ENCODE peak calls at places on chromosome 21, in ten cellular contexts. B is prostate gland, M is Panc1, V is fibroblast of the aortic adventitia, H is astrocyte of the spinal cord, W is stomach, P is IMR-90, D is MM.1S, S is endothelial cell, Y is retinal pigment epithelial cell. L is an unnamed sample.

GRCh38 chr21:42678118-42678430 is 24.7 kb downstream of the PDE9A start:
- DNase-seq in B (no peak), M (no peak), V (no peak), H (no peak), W (no peak), P (no peak), D (no peak), S (no peak), Y (no peak), L (no peak)

GRCh38 chr21:14321042-14321441 is 61.9 kb downstream of the HSPA13 start:
- DNase-seq in B (no peak), M (no peak), V (no peak), H (peak), W (no peak), P (peak), D (no peak), S (no peak), Y (no peak), L (no peak)

GRCh38 chr21:35840197-35840799 is 220.0 kb downstream of the SETD4 start:
- DNase-seq in B (peak), M (peak), V (peak), H (peak), W (peak), P (peak), D (peak), S (peak), Y (peak), L (peak)

GRCh38 chr21:15976807-15977206 is 247.0 kb downstream of the USP25 start:
- DNase-seq in B (no peak), M (no peak), V (no peak), H (no peak), W (no peak), P (no peak), D (no peak), S (peak), Y (no peak), L (no peak)

GRCh38 chr21:15433091-15433490 is 296.7 kb upstream of the USP25 start:
- DNase-seq in B (no peak), M (no peak), V (no peak), H (peak), W (no peak), P (no peak), D (no peak), S (no peak), Y (no peak), L (no peak)

GRCh38 chr21:14693997-14694396 is 147.9 kb upstream of the SAMSN1 start:
- DNase-seq in B (no peak), M (no peak), V (no peak), H (no peak), W (no peak), P (no peak), D (no peak), S (no peak), Y (no peak), L (no peak)

GRCh38 chr21:43269461-43269860 is 100.7 kb downstream of the CRYAA start:
- DNase-seq in B (no peak), M (no peak), V (no peak), H (no peak), W (no peak), P (no peak), D (no peak), S (peak), Y (no peak), L (no peak)

GRCh38 chr21:45548711-45549491 is 6.7 kb upstream of the SLC19A1 start:
- DNase-seq in B (no peak), M (no peak), V (no peak), H (no peak), W (no peak), P (no peak), D (no peak), S (no peak), Y (no peak), L (no peak)

GRCh38 chr21:45330075-45330781 is 42.5 kb upstream of the POFUT2 start:
- DNase-seq in B (no peak), M (no peak), V (peak), H (peak), W (no peak), P (peak), D (no peak), S (no peak), Y (no peak), L (no peak)

GRCh38 chr21:14076143-14076806 is 134.5 kb downstream of the LIPI start:
- DNase-seq in B (no peak), M (no peak), V (no peak), H (no peak), W (no peak), P (no peak), D (no peak), S (no peak), Y (no peak), L (no peak)

GRCh38 chr21:39208624-39209333 is 25.5 kb upstream of the PSMG1 start:
- DNase-seq in B (no peak), M (no peak), V (peak), H (no peak), W (no peak), P (peak), D (no peak), S (no peak), Y (no peak), L (no peak)

GRCh38 chr21:44300262-44300959 is 558 bp downstream of the PFKL start:
- DNase-seq in B (peak), M (no peak), V (peak), H (peak), W (peak), P (peak), D (peak), S (peak), Y (no peak), L (no peak)

GRCh38 chr21:44398499-44398898 is 45.1 kb downstream of the TRPM2 start:
- DNase-seq in B (no peak), M (no peak), V (no peak), H (no peak), W (no peak), P (no peak), D (no peak), S (no peak), Y (no peak), L (no peak)

GRCh38 chr21:35933466-35933865 is 126.9 kb downstream of the SETD4 start:
- DNase-seq in B (no peak), M (no peak), V (peak), H (peak), W (no peak), P (peak), D (no peak), S (no peak), Y (peak), L (peak)

GRCh38 chr21:39022901-39023693 is 160.2 kb downstream of the PSMG1 start:
- DNase-seq in B (no peak), M (no peak), V (peak), H (no peak), W (no peak), P (peak), D (no peak), S (no peak), Y (peak), L (no peak)

GRCh38 chr21:24844672-24845071 is 762.6 kb downstream of the MRPL39 start:
- DNase-seq in B (no peak), M (no peak), V (no peak), H (no peak), W (no peak), P (peak), D (no peak), S (no peak), Y (no peak), L (no peak)

GRCh38 chr21:45086342-45086958 is 12.1 kb downstream of the ADARB1 start:
- DNase-seq in B (no peak), M (no peak), V (no peak), H (no peak), W (no peak), P (no peak), D (no peak), S (no peak), Y (no peak), L (no peak)

GRCh38 chr21:35212393-35213127 is 163.5 kb upstream of the RUNX1 start:
- DNase-seq in B (no peak), M (no peak), V (no peak), H (peak), W (no peak), P (peak), D (no peak), S (no peak), Y (peak), L (no peak)

GRCh38 chr21:34807146-34807880 is 138.5 kb downstream of the CLIC6 start:
- DNase-seq in B (no peak), M (peak), V (peak), H (peak), W (no peak), P (peak), D (no peak), S (no peak), Y (peak), L (peak)

GRCh38 chr21:34707876-34708325 is 39.1 kb downstream of the CLIC6 start:
- DNase-seq in B (no peak), M (no peak), V (no peak), H (no peak), W (no peak), P (no peak), D (peak), S (no peak), Y (no peak), L (no peak)

GRCh38 chr21:35232545-35233176 is 183.6 kb upstream of the RUNX1 start:
- DNase-seq in B (no peak), M (peak), V (peak), H (peak), W (peak), P (peak), D (no peak), S (no peak), Y (peak), L (no peak)

GRCh38 chr21:38433516-38433915 is 64.8 kb downstream of the ERG start:
- DNase-seq in B (no peak), M (no peak), V (no peak), H (peak), W (no peak), P (no peak), D (no peak), S (no peak), Y (no peak), L (no peak)

GRCh38 chr21:37006521-37007291 is at the start of gene RIPPLY3:
- DNase-seq in B (no peak), M (no peak), V (peak), H (peak), W (no peak), P (no peak), D (no peak), S (peak), Y (no peak), L (no peak)

GRCh38 chr21:39020751-39021474 is 162.3 kb downstream of the PSMG1 start:
- DNase-seq in B (no peak), M (no peak), V (peak), H (no peak), W (no peak), P (peak), D (no peak), S (peak), Y (peak), L (no peak)

GRCh38 chr21:17139696-17140095 is 373.1 kb upstream of the CXADR start:
- DNase-seq in B (no peak), M (no peak), V (peak), H (no peak), W (no peak), P (no peak), D (peak), S (no peak), Y (no peak), L (no peak)

GRCh38 chr21:36155603-36156338 is 853 bp upstream of the DOP1B start:
- DNase-seq in B (peak), M (no peak), V (no peak), H (no peak), W (peak), P (no peak), D (no peak), S (no peak), Y (no peak), L (no peak)

GRCh38 chr21:45249626-45250025 is 38.1 kb downstream of the POFUT2 start:
- DNase-seq in B (no peak), M (no peak), V (no peak), H (no peak), W (no peak), P (no peak), D (no peak), S (no peak), Y (no peak), L (no peak)

GRCh38 chr21:43333301-43334062 is 93.4 kb downstream of the SIK1 start:
- DNase-seq in B (peak), M (no peak), V (peak), H (peak), W (peak), P (peak), D (no peak), S (peak), Y (peak), L (peak)

GRCh38 chr21:34589511-34590282 is 25.2 kb downstream of the RCAN1 start:
- DNase-seq in B (no peak), M (no peak), V (no peak), H (no peak), W (no peak), P (no peak), D (no peak), S (no peak), Y (no peak), L (no peak)

GRCh38 chr21:33478182-33478581 is 1.6 kb downstream of the TMEM50B start:
- DNase-seq in B (no peak), M (no peak), V (no peak), H (no peak), W (no peak), P (no peak), D (no peak), S (no peak), Y (no peak), L (no peak)

GRCh38 chr21:45869121-45870007 is 112.2 kb upstream of the COL6A1 start:
- DNase-seq in B (no peak), M (no peak), V (peak), H (peak), W (peak), P (peak), D (no peak), S (no peak), Y (no peak), L (peak)

GRCh38 chr21:16912075-16912474 is 600.8 kb upstream of the CXADR start:
- DNase-seq in B (no peak), M (no peak), V (peak), H (peak), W (no peak), P (peak), D (no peak), S (no peak), Y (peak), L (no peak)

DNA sequence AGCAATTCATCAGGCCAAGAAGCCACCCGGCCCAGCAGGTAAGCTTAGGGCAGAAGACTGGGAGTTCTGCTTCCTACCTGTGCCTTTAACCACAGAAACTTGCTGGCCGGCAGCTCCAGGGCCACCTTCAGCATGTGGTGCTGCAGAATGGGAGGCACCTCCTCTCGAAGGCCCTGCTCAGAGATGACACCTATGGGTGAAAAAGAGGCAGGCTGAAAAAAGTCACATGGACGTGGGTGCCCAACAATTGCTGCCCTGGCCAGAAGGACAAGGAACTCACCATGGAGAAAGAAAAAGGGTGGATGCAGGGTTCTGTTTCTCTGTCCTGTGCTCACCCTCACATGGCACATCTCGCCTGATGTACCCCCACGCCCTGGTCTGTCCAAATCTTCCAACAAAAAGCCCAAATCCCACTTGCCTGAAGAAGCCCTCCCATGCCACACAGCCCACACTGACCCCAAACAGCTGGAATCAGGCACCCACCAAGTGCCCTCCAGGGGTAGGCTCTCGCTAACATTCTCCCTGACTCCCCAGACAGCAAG is 33.0 kb downstream of the URB1 start:
- DNase-seq in B (no peak), M (no peak), V (no peak), H (no peak), W (no peak), P (no peak), D (peak), S (no peak), Y (no peak), L (no peak)
- TF ChIP-seq CTCF in B (no peak), M (no peak), V (peak), H (peak), W (no peak), P (peak), D (peak), S (no peak), Y (peak), L (peak)

DNA sequence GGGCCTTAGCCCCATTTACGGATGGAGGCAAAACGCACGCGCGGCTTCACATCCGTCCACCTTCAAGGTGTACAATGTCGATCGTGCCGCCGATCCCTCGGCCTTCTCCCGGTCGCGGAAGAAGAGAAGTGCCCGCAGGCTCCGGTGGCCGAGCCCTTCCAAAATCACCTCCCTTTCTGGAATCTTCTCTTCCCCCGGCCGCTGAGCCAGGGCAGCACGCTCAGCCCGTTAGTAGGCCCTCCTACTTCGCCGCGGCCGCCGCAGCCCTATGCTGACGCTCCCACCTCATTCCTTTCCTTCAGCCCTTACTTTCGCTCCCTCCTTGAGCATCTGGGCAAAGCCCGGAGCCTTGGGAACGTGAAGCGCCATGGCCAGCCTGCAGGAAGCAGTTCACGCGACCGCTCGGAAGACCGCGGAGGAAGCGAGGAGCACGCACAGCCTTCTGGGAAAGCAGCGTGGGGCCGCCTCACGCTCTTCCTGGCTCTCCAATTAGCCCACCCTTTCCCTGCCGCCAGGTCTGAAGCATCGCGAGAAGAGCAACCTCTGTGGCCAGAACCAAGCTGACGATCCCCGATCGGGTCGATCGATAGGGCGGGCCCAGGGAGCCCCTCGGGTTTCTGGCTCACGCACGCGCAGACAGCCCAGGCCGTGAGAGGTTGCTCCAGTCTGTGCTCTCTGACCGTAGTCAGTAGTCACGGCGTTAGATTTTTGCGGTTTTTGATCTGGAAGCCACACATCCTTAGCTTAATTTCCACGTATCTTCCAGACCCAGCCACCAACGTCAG is at the start of gene CCT8:
- DNase-seq in B (peak), M (peak), V (peak), H (peak), W (peak), P (peak), D (peak), S (peak), Y (peak), L (peak)
- TF ChIP-seq CTCF in B (no peak), M (no peak), V (no peak), H (no peak), W (no peak), P (no peak), D (no peak), S (no peak), Y (no peak), L (no peak)

GRCh38 chr21:32094792-32095191 is 184.1 kb downstream of the MIS18A start:
- DNase-seq in B (no peak), M (no peak), V (peak), H (no peak), W (no peak), P (peak), D (no peak), S (no peak), Y (no peak), L (no peak)

GRCh38 chr21:32101206-32101763 is 177.6 kb downstream of the MIS18A start:
- DNase-seq in B (no peak), M (no peak), V (no peak), H (no peak), W (no peak), P (no peak), D (no peak), S (no peak), Y (no peak), L (no peak)

GRCh38 chr21:32099812-32100416 is 178.9 kb downstream of the MIS18A start:
- DNase-seq in B (no peak), M (no peak), V (no peak), H (no peak), W (no peak), P (peak), D (no peak), S (no peak), Y (no peak), L (no peak)

GRCh38 chr21:32093758-32094463 is 184.9 kb downstream of the MIS18A start:
- DNase-seq in B (no peak), M (no peak), V (no peak), H (no peak), W (no peak), P (no peak), D (no peak), S (no peak), Y (no peak), L (no peak)

DNA sequence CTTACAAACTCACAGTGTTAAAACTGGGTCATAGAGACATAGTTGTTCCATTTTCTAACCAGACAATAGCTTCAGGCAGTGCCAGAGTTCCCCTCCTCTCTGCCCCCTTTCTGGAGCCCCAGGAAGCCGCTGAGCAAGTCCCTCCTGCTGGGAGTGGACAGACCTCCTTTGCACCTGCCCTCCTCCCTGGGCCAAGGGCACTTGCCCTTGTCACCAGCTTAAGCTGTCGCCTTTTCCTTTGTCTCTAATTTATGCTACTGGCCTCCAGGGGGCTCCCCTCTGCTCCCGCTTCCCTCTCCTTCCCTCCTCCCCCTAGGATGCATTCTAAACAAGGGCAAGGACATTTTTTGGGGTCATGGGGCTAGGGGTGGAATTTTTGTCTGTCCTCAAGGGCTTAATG is 182.4 kb downstream of the MIS18A start:
- DNase-seq in B (no peak), M (no peak), V (peak), H (no peak), W (no peak), P (no peak), D (peak), S (peak), Y (no peak), L (no peak)
- TF ChIP-seq CTCF in B (no peak), M (peak), V (peak), H (peak), W (no peak), P (peak), D (peak), S (peak), Y (peak), L (peak)

DNA sequence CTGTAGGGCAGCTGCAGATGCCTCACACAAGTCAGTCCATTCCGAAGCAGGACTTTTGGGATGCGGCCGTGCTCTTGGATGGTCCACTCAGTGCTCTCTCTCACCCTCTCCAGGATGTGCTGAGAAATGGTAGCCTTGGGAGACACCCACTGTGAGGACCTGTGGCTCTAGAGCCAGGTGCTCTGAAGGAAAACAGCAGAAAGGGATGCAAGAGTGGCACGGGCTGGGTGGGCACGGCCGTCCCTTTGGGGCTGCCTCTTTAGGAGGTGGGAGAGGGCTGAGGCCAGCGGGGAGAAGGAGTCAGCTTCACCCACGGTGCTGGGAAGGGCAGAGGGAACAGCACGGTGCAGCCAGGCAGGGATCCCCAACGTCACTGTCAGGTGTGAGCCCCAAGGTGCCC is 106.1 kb downstream of the RIPK4 start:
- DNase-seq in B (no peak), M (no peak), V (no peak), H (no peak), W (no peak), P (no peak), D (no peak), S (no peak), Y (no peak), L (no peak)
- TF ChIP-seq CTCF in B (no peak), M (no peak), V (no peak), H (no peak), W (no peak), P (no peak), D (no peak), S (no peak), Y (no peak), L (no peak)